ENCODE peak calls at places on chromosomes 6 and 20, in seven cellular contexts. W, T, U, B, E, I and S are unnamed samples.

GRCh38 chr6:110456694-110457093 is 19.7 kb downstream of the SLC22A16 start:
- DNase-seq in W (no peak), T (no peak), U (no peak), B (no peak), E (no peak), I (no peak), S (no peak)

GRCh38 chr6:108118359-108118724 is 43.8 kb upstream of the OSTM1 start:
- DNase-seq in W (no peak), T (no peak), U (no peak), B (no peak), E (no peak), I (no peak), S (no peak)

GRCh38 chr6:106886922-106887797 is 87.4 kb downstream of the CD24 start:
- DNase-seq in W (no peak), T (no peak), U (no peak), B (no peak), E (no peak), I (no peak), S (no peak)

GRCh38 chr6:7267521-7268091 is 45.4 kb downstream of the SSR1 start:
- DNase-seq in W (no peak), T (no peak), U (no peak), B (peak; percentile 95), E (no peak), I (peak; percentile 65), S (peak; percentile 15)

GRCh38 chr20:13791562-13792459 is 7.0 kb downstream of the NDUFAF5 start:
- DNase-seq in W (no peak), T (no peak), U (no peak), B (no peak), E (no peak), I (no peak), S (no peak)

GRCh38 chr6:144383336-144383735 is 98.2 kb downstream of the UTRN start:
- DNase-seq in W (no peak), T (no peak), U (no peak), B (no peak), E (no peak), I (no peak), S (no peak)

GRCh38 chr6:7060769-7061516 is 46.8 kb upstream of the RREB1 start:
- DNase-seq in W (no peak), T (no peak), U (no peak), B (no peak), E (no peak), I (no peak), S (no peak)

GRCh38 chr6:133447924-133448323 is 206.8 kb downstream of the EYA4 start:
- DNase-seq in W (no peak), T (no peak), U (no peak), B (no peak), E (no peak), I (peak; percentile 24), S (peak; percentile 31)

GRCh38 chr6:107647439-107647948 is 157.6 kb downstream of the SOBP start:
- DNase-seq in W (no peak), T (no peak), U (no peak), B (no peak), E (no peak), I (no peak), S (no peak)

GRCh38 chr6:5995705-5996686 is 10.7 kb downstream of the NRN1 start:
- DNase-seq in W (no peak), T (no peak), U (peak; percentile 85), B (peak; percentile 68), E (no peak), I (peak; percentile 66), S (no peak)

GRCh38 chr6:119484598-119484997 is 135.0 kb upstream of the MAN1A1 start:
- DNase-seq in W (no peak), T (no peak), U (no peak), B (peak; percentile 68), E (no peak), I (no peak), S (no peak)

GRCh38 chr6:2481307-2481706 is 235.9 kb upstream of the GMDS start:
- DNase-seq in W (no peak), T (no peak), U (no peak), B (no peak), E (no peak), I (no peak), S (no peak)

GRCh38 chr6:133741375-133741861 is 147.5 kb upstream of the TCF21 start:
- DNase-seq in W (no peak), T (no peak), U (no peak), B (no peak), E (no peak), I (no peak), S (peak; percentile 83)

GRCh38 chr6:97361286-97361685 is 78.3 kb upstream of the MMS22L start:
- DNase-seq in W (no peak), T (no peak), U (no peak), B (no peak), E (no peak), I (no peak), S (peak; percentile 1)

GRCh38 chr6:28981833-28982475 is 23.2 kb downstream of the ZNF311 start:
- DNase-seq in W (peak; percentile 79), T (peak; percentile 59), U (peak; percentile 84), B (peak; percentile 86), E (peak; percentile 86), I (peak; percentile 76), S (peak; percentile 91)

GRCh38 chr6:16681260-16681873 is 79.9 kb downstream of the ATXN1 start:
- DNase-seq in W (no peak), T (no peak), U (no peak), B (no peak), E (no peak), I (no peak), S (no peak)

GRCh38 chr6:15313367-15313766 is 67.5 kb downstream of the JARID2 start:
- DNase-seq in W (no peak), T (no peak), U (peak; percentile 71), B (peak; percentile 86), E (no peak), I (peak; percentile 30), S (no peak)

GRCh38 chr6:119587537-119587936 is 238.0 kb upstream of the MAN1A1 start:
- DNase-seq in W (no peak), T (no peak), U (no peak), B (no peak), E (no peak), I (no peak), S (no peak)

GRCh38 chr20:2283706-2284423 is 11.9 kb upstream of the TGM3 start:
- DNase-seq in W (no peak), T (no peak), U (no peak), B (no peak), E (no peak), I (no peak), S (no peak)

GRCh38 chr6:82840571-82840970 is 225.1 kb downstream of the UBE3D start:
- DNase-seq in W (no peak), T (no peak), U (no peak), B (no peak), E (no peak), I (no peak), S (no peak)

GRCh38 chr20:23145281-23145700 is 59.2 kb upstream of the CD93 start:
- DNase-seq in W (no peak), T (no peak), U (peak; percentile 63), B (peak; percentile 62), E (no peak), I (no peak), S (no peak)

GRCh38 chr6:161748535-161749386 is 474.9 kb upstream of the AGPAT4 start:
- DNase-seq in W (no peak), T (no peak), U (no peak), B (peak; percentile 27), E (no peak), I (peak; percentile 47), S (peak; percentile 42)

GRCh38 chr6:121627761-121628160 is 192.3 kb downstream of the GJA1 start:
- DNase-seq in W (no peak), T (no peak), U (no peak), B (peak; percentile 62), E (no peak), I (no peak), S (no peak)
- H3K9me3 ChIP-seq in W (no peaks in the 10 kb centered on the region), T (no peaks in the 10 kb centered on the region), U (no peaks in the 10 kb centered on the region), B (no peaks in the 10 kb centered on the region), E (no peaks in the 10 kb centered on the region), I (no peaks in the 10 kb centered on the region), S (no peaks in the 10 kb centered on the region)

GRCh38 chr6:63394656-63395308 is 75.0 kb upstream of the LGSN start:
- DNase-seq in W (no peak), T (no peak), U (peak; percentile 48), B (no peak), E (no peak), I (no peak), S (no peak)
- H3K4me1 ChIP-seq in W (no peaks in the 10 kb centered on the region), T (no peaks in the 10 kb centered on the region), U (no peaks in the 10 kb centered on the region), B (no peaks in the 10 kb centered on the region), E (no peaks in the 10 kb centered on the region), I (no peaks in the 10 kb centered on the region), S (no peaks in the 10 kb centered on the region)

GRCh38 chr6:27604986-27605385 is 132.1 kb upstream of the ZNF184 start:
- DNase-seq in W (no peak), T (no peak), U (no peak), B (no peak), E (no peak), I (no peak), S (no peak)

GRCh38 chr6:27605401-27606342 is 132.8 kb upstream of the ZNF184 start:
- DNase-seq in W (no peak), T (no peak), U (no peak), B (no peak), E (no peak), I (no peak), S (no peak)

GRCh38 chr6:27601668-27602254 is 128.9 kb upstream of the ZNF184 start:
- DNase-seq in W (no peak), T (no peak), U (no peak), B (no peak), E (no peak), I (no peak), S (no peak)

GRCh38 chr6:27599859-27600532 is 127.1 kb upstream of the ZNF184 start:
- DNase-seq in W (no peak), T (no peak), U (no peak), B (no peak), E (no peak), I (no peak), S (no peak)
- H3K27me3 ChIP-seq in W (no peaks in the 10 kb centered on the region), T (peaks cover 44% of the 10 kb centered on the region), U (peaks cover 82% of the 10 kb centered on the region), B (peaks cover 49% of the 10 kb centered on the region), E (peaks cover 41% of the 10 kb centered on the region), I (no peaks in the 10 kb centered on the region), S (no peaks in the 10 kb centered on the region)

GRCh38 chr6:147304016-147304415 is 99.8 kb downstream of the STXBP5 start:
- DNase-seq in W (no peak), T (no peak), U (no peak), B (no peak), E (no peak), I (no peak), S (no peak)

GRCh38 chr6:147297663-147298313 is 93.6 kb downstream of the STXBP5 start:
- DNase-seq in W (no peak), T (no peak), U (no peak), B (no peak), E (no peak), I (no peak), S (no peak)

GRCh38 chr6:147299035-147299434 is 94.8 kb downstream of the STXBP5 start:
- DNase-seq in W (no peak), T (no peak), U (no peak), B (no peak), E (no peak), I (no peak), S (no peak)

GRCh38 chr6:147298461-147298860 is 94.2 kb downstream of the STXBP5 start:
- DNase-seq in W (no peak), T (no peak), U (no peak), B (no peak), E (no peak), I (no peak), S (no peak)

DNA sequence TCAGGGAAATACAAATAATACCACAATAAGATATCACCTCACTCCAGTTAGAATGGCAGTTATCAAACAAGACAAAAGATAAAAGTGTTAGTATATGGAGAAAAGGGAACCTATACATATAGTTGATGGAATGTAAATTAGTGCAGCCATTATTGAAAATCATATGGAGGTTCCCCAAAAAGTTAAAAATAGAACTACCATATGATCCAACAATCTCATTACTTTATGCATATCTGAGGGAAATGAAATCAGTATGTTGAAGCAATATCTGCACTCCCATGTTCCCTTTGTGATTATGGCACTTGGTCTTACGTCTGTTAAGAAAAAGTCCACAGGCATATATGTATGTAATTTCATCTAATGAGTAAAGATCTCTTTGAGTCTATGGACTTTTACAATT is 96.9 kb downstream of the STXBP5 start:
- DNase-seq in W (no peak), T (no peak), U (no peak), B (no peak), E (no peak), I (no peak), S (no peak)
- H3K9me3 ChIP-seq in W (peaks cover 13% of the 10 kb centered on the region), T (peaks cover 4% of the 10 kb centered on the region), U (no peaks in the 10 kb centered on the region), B (peaks cover 3% of the 10 kb centered on the region), E (no peaks in the 10 kb centered on the region), I (no peaks in the 10 kb centered on the region), S (peaks cover 14% of the 10 kb centered on the region)